ENCODE peak calls at places on chromosomes 1 and 21, in ten cellular contexts. J is NCI-H2107; B is CD4-positive, alpha-beta memory T cell; G is MCF 10A; L is mesothelial cell of epicardium; E is OCI-LY7; C is SK-MEL-5; H is fibroblast of the conjunctiva; Z is A172; Y is OCI-M1. I is an unnamed sample.
A peak's percentile ranks its signal among the peaks of the same experiment; 100 is the strongest.

GRCh38 chr1:154972517-154973343 is 1.8 kb upstream of the CKS1B start:
- DNase-seq in E (no peak), B (no peak), G (peak; percentile 100), Z (peak; percentile 99), C (peak; percentile 87), Y (peak; percentile 74), L (peak; percentile 61), J (no peak), H (peak; percentile 84), I (no peak)

GRCh38 chr1:234206651-234207284 is 166.5 kb upstream of the COA6 start:
- DNase-seq in Y (no peak), L (no peak), B (no peak), H (no peak), G (peak; percentile 99), E (no peak), C (peak; percentile 48), J (no peak), Z (peak; percentile 94), I (no peak)

GRCh38 chr1:183783896-183784637 is 20.9 kb upstream of the RGL1 start:
- DNase-seq in Y (no peak), H (peak; percentile 77), E (no peak), C (no peak), B (no peak), J (no peak), G (peak; percentile 79), L (peak; percentile 45), Z (peak; percentile 21), I (no peak)

GRCh38 chr1:240308061-240308460 is 216.4 kb downstream of the FMN2 start:
- DNase-seq in Y (no peak), H (no peak), J (no peak), L (no peak), Z (no peak), G (no peak), B (no peak), E (no peak), C (no peak), I (no peak)

GRCh38 chr1:202023033-202023433 is 12.6 kb downstream of the ELF3 start:
- DNase-seq in G (peak; percentile 99), B (no peak), L (no peak), H (no peak), J (peak; percentile 82), Y (no peak), Z (peak; percentile 81), C (no peak), E (no peak), I (no peak)

GRCh38 chr1:34419662-34420061 is 243.0 kb downstream of the C1orf94 start:
- DNase-seq in B (no peak), G (no peak), H (no peak), E (no peak), Y (no peak), Z (peak; percentile 43), C (peak; percentile 32), L (no peak), J (no peak), I (no peak)

GRCh38 chr1:207844374-207844773 is 66.6 kb downstream of the CD34 start:
- DNase-seq in B (no peak), G (peak; percentile 78), E (no peak), H (no peak), Y (no peak), Z (no peak), C (no peak), J (no peak), L (no peak), I (no peak)

GRCh38 chr1:159945483-159946241 is at the start of gene IGSF9:
- DNase-seq in C (peak; percentile 37), G (peak; percentile 86), Z (peak; percentile 73), H (no peak), L (peak; percentile 96), Y (peak; percentile 49), B (peak; percentile 74), E (peak; percentile 58), J (peak; percentile 86), I (no peak)

GRCh38 chr1:43207229-43207853 is 35.2 kb downstream of the CFAP57 start:
- DNase-seq in Z (peak; percentile 67), L (no peak), E (no peak), C (no peak), Y (no peak), H (no peak), G (peak; percentile 65), B (no peak), J (no peak), I (no peak)

GRCh38 chr1:150874455-150875196 is 1.8 kb downstream of the ARNT start:
- DNase-seq in B (no peak), Z (no peak), H (no peak), C (no peak), G (no peak), E (peak; percentile 16), L (no peak), Y (peak; percentile 69), J (no peak), I (no peak)

GRCh38 chr1:48080343-48081255 is 83.4 kb upstream of the TRABD2B start:
- DNase-seq in E (no peak), J (no peak), C (no peak), Y (no peak), Z (no peak), G (no peak), H (no peak), B (no peak), L (no peak), I (no peak)

GRCh38 chr1:160205974-160206369 is 788 bp downstream of the PEA15 start:
- DNase-seq in E (peak; percentile 54), J (no peak), C (peak; percentile 34), L (no peak), H (no peak), G (peak; percentile 60), Z (peak; percentile 87), B (peak; percentile 36), Y (peak; percentile 64), I (peak; percentile 22)

GRCh38 chr1:188669715-188670114 is 1807.9 kb downstream of the BRINP3 start:
- DNase-seq in G (peak; percentile 29), Z (peak; percentile 77), Y (no peak), J (no peak), E (no peak), L (no peak), B (no peak), H (peak; percentile 9), C (no peak), I (no peak)

GRCh38 chr1:48917901-48918603 is 141.4 kb upstream of the BEND5 start:
- DNase-seq in E (no peak), H (no peak), Z (peak; percentile 6), B (no peak), J (no peak), C (no peak), Y (no peak), G (peak; percentile 4), L (no peak), I (no peak)

GRCh38 chr1:209132736-209133467 is 450.6 kb upstream of the CAMK1G start:
- DNase-seq in C (no peak), Y (no peak), Z (no peak), E (no peak), B (no peak), G (no peak), H (no peak), L (no peak), J (no peak), I (no peak)

GRCh38 chr1:52641307-52641706 is 8.3 kb downstream of the SHISAL2A start:
- DNase-seq in J (no peak), H (no peak), B (no peak), Y (no peak), G (no peak), Z (no peak), L (no peak), E (no peak), C (no peak), I (peak; percentile 8)

GRCh38 chr1:70992521-70992920 is 55.1 kb downstream of the PTGER3 start:
- DNase-seq in C (no peak), H (no peak), Z (no peak), L (no peak), Y (peak; percentile 35), B (no peak), G (no peak), E (peak; percentile 87), J (no peak), I (no peak)

GRCh38 chr1:162321809-162322422 is 54.7 kb downstream of the SPATA46 start:
- DNase-seq in G (no peak), B (no peak), H (no peak), L (no peak), Y (no peak), E (no peak), J (no peak), C (no peak), Z (no peak), I (no peak)

GRCh38 chr1:228211091-228211870 is 3.4 kb downstream of the OBSCN start:
- DNase-seq in B (no peak), H (no peak), C (no peak), Z (no peak), E (no peak), L (no peak), G (no peak), J (no peak), Y (no peak), I (no peak)

GRCh38 chr1:23444596-23445390 is 20.2 kb upstream of the TCEA3 start:
- DNase-seq in J (no peak), H (no peak), E (no peak), G (no peak), L (no peak), Z (no peak), Y (no peak), B (no peak), C (no peak), I (no peak)

GRCh38 chr1:182056596-182057366 is 4.7 kb downstream of the ZNF648 start:
- DNase-seq in J (no peak), Y (no peak), E (no peak), B (no peak), C (no peak), G (no peak), Z (no peak), L (no peak), H (no peak), I (no peak)

GRCh38 chr1:87141556-87141955 is 187.1 kb upstream of the LMO4 start:
- DNase-seq in Z (no peak), B (no peak), E (no peak), L (no peak), C (no peak), G (no peak), Y (no peak), H (no peak), J (no peak), I (no peak)

GRCh38 chr1:203520315-203520714 is 26.4 kb downstream of the OPTC start:
- DNase-seq in B (no peak), J (no peak), Z (peak; percentile 62), H (no peak), L (no peak), Y (peak; percentile 15), G (no peak), E (no peak), C (no peak), I (no peak)

GRCh38 chr21:40054403-40054802 is 187.2 kb downstream of the PCP4 start:
- DNase-seq in Z (no peak), L (no peak), H (no peak), B (no peak), Y (no peak), J (peak; percentile 98), E (no peak), C (no peak), G (peak; percentile 68), I (no peak)

GRCh38 chr1:158998781-158999161 is 10.9 kb upstream of the IFI16 start:
- DNase-seq in E (peak; percentile 79), G (peak; percentile 81), B (peak; percentile 72), H (peak; percentile 33), J (peak; percentile 29), Y (peak; percentile 88), C (peak; percentile 66), Z (peak; percentile 57), L (no peak), I (no peak)

GRCh38 chr1:197388801-197389200 is 120.7 kb downstream of the CRB1 start:
- DNase-seq in B (no peak), H (no peak), G (no peak), Z (no peak), E (no peak), Y (no peak), L (no peak), C (no peak), J (no peak), I (no peak)

GRCh38 chr1:3511856-3512255 is 57.4 kb downstream of the ARHGEF16 start:
- DNase-seq in J (no peak), C (no peak), Z (no peak), G (no peak), H (no peak), E (no peak), L (no peak), B (no peak), Y (no peak), I (no peak)

GRCh38 chr1:45266151-45266801 is 59.9 kb upstream of the ZSWIM5 start:
- DNase-seq in J (no peak), L (no peak), E (peak; percentile 22), Z (peak; percentile 66), H (peak; percentile 48), G (peak; percentile 83), C (no peak), Y (peak; percentile 77), B (no peak), I (no peak)